ENCODE peak calls at places on chromosomes 16 and 17, in six cellular contexts. D, P, F, V, B and G are unnamed samples.

GRCh38 chr17:82031885-82032627 is 578 bp downstream of the RAC3 start:
- DNase-seq in D (no peak), P (peak), F (peak), V (no peak), B (no peak), G (no peak)

GRCh38 chr17:19744492-19744891 is 3.6 kb downstream of the ALDH3A1 start:
- DNase-seq in D (peak), P (no peak), F (no peak), V (no peak), B (no peak), G (no peak)

GRCh38 chr17:37742114-37742761 is 2.6 kb downstream of the HNF1B start:
- DNase-seq in D (peak), P (no peak), F (no peak), V (peak), B (peak), G (no peak)

GRCh38 chr16:53925011-53925410 is 221.1 kb downstream of the FTO start:
- DNase-seq in D (no peak), P (no peak), F (no peak), V (no peak), B (no peak), G (no peak)

GRCh38 chr17:35449371-35449931 is 885 bp upstream of the SLFN13 start:
- DNase-seq in D (no peak), P (no peak), F (no peak), V (peak), B (no peak), G (no peak)

GRCh38 chr17:10579270-10579669 is 29.8 kb upstream of the MYH2 start:
- DNase-seq in D (peak), P (peak), F (no peak), V (no peak), B (no peak), G (no peak)

GRCh38 chr17:55458977-55459376 is 37.3 kb upstream of the MMD start:
- DNase-seq in D (no peak), P (no peak), F (peak), V (peak), B (no peak), G (no peak)

GRCh38 chr16:47470810-47471209 is 9.7 kb downstream of the PHKB start:
- DNase-seq in D (no peak), P (no peak), F (no peak), V (no peak), B (no peak), G (no peak)

GRCh38 chr16:9077001-9077809 is 14.2 kb upstream of the HAPSTR1 start:
- DNase-seq in D (no peak), P (peak), F (no peak), V (peak), B (no peak), G (no peak)

GRCh38 chr17:65229596-65229995 is 92.4 kb downstream of the RGS9 start:
- DNase-seq in D (no peak), P (no peak), F (peak), V (no peak), B (no peak), G (no peak)

GRCh38 chr16:4915226-4915761 is 21.7 kb downstream of the PPL start:
- DNase-seq in D (no peak), P (no peak), F (no peak), V (peak), B (no peak), G (no peak)

GRCh38 chr17:16068323-16068722 is 68.7 kb downstream of the TTC19 start:
- DNase-seq in D (no peak), P (no peak), F (no peak), V (no peak), B (no peak), G (no peak)

GRCh38 chr16:15398618-15399316 is 3.2 kb downstream of the MPV17L start:
- DNase-seq in D (no peak), P (no peak), F (no peak), V (no peak), B (no peak), G (no peak)

GRCh38 chr16:80974649-80975376 is 31.9 kb downstream of the CMC2 start:
- DNase-seq in D (peak), P (peak), F (no peak), V (peak), B (no peak), G (peak)

GRCh38 chr17:81365148-81365600 is 30.1 kb upstream of the BAHCC1 start:
- DNase-seq in D (peak), P (no peak), F (no peak), V (peak), B (no peak), G (no peak)

GRCh38 chr16:4693956-4694663 is 748 bp downstream of the NUDT16L1 start:
- DNase-seq in D (peak), P (peak), F (peak), V (peak), B (peak), G (no peak)

GRCh38 chr16:56841233-56841632 is 23.8 kb upstream of the SLC12A3 start:
- DNase-seq in D (no peak), P (no peak), F (no peak), V (peak), B (no peak), G (no peak)

GRCh38 chr17:17844500-17844899 is 7.7 kb upstream of the SREBF1 start:
- DNase-seq in D (no peak), P (no peak), F (no peak), V (no peak), B (no peak), G (no peak)